ENCODE peak calls at places on chromosomes 12 and 14, in five cellular contexts. J is HL-60, Y is PC-3, H is foreskin fibroblast, G is DND-41. S is an unnamed sample.

GRCh38 chr14:71720978-71721624 is 211.1 kb upstream of the RGS6 start:
- DNase-seq in J (no peak), H (peak), Y (peak), G (peak), S (peak)

GRCh38 chr14:96926006-96926405 is 128.8 kb downstream of the VRK1 start:
- DNase-seq in G (no peak), J (no peak), H (no peak), Y (no peak), S (no peak)

GRCh38 chr12:78171082-78171481 is 340.4 kb downstream of the NAV3 start:
- DNase-seq in G (no peak), H (no peak), J (no peak), Y (no peak), S (no peak)

GRCh38 chr12:104462931-104463339 is 6.2 kb downstream of the CHST11 start:
- DNase-seq in Y (no peak), H (no peak), J (no peak), G (no peak), S (no peak)

GRCh38 chr12:49706351-49707126 is 666 bp downstream of the FMNL3 start:
- DNase-seq in J (no peak), H (peak), Y (no peak), G (peak), S (peak)

GRCh38 chr14:100575266-100575995 is 11.8 kb downstream of the BEGAIN start:
- DNase-seq in G (no peak), Y (no peak), J (no peak), H (no peak), S (no peak)

GRCh38 chr12:124851344-124851743 is 12.3 kb downstream of the SCARB1 start:
- DNase-seq in J (no peak), H (no peak), G (no peak), Y (no peak), S (no peak)

GRCh38 chr12:54006700-54007220 is 2.0 kb upstream of the HOXC8 start:
- DNase-seq in G (no peak), H (no peak), Y (no peak), J (no peak), S (no peak)

GRCh38 chr12:2168808-2169207 is 116.0 kb downstream of the CACNA1C start:
- DNase-seq in Y (peak), J (no peak), G (no peak), H (peak), S (no peak)

GRCh38 chr12:94147991-94148840 is at the start of gene PLXNC1:
- DNase-seq in Y (no peak), G (peak), J (no peak), H (peak), S (no peak)

GRCh38 chr12:94098466-94098865 is 49.9 kb upstream of the PLXNC1 start:
- DNase-seq in G (no peak), J (no peak), H (peak), Y (peak), S (peak)

GRCh38 chr14:90514015-90514398 is 117.2 kb downstream of the CALM1 start:
- DNase-seq in Y (peak), H (no peak), J (no peak), G (no peak), S (no peak)

GRCh38 chr14:49173765-49174373 is 412.3 kb downstream of the RPS29 start:
- DNase-seq in J (peak), H (peak), Y (peak), G (peak), S (peak)

GRCh38 chr14:23362200-23362599 is 2.8 kb downstream of the EFS start:
- DNase-seq in J (no peak), H (peak), Y (peak), G (no peak), S (peak)

GRCh38 chr12:21656931-21657335 is 709 bp downstream of the LDHB start:
- DNase-seq in J (no peak), H (peak), G (peak), Y (peak), S (no peak)

GRCh38 chr12:20030847-20031246 is 337.5 kb upstream of the PDE3A start:
- DNase-seq in H (no peak), Y (no peak), G (no peak), J (no peak), S (no peak)

GRCh38 chr12:106304001-106304421 is 1.5 kb downstream of the TCP11L2 start:
- DNase-seq in Y (no peak), H (peak), G (no peak), J (no peak), S (no peak)

GRCh38 chr12:58347188-58347587 is 405.8 kb downstream of the ATP23 start:
- DNase-seq in H (no peak), J (no peak), G (no peak), Y (no peak), S (no peak)

GRCh38 chr12:96233941-96234461 is 39.8 kb downstream of the ELK3 start:
- DNase-seq in Y (no peak), H (peak), G (no peak), J (no peak), S (peak)

GRCh38 chr14:75343914-75344313 is 65.3 kb downstream of the FOS start:
- DNase-seq in H (peak), G (no peak), J (no peak), Y (no peak), S (peak)

GRCh38 chr12:57657744-57658143 is 24.7 kb upstream of the B4GALNT1 start:
- DNase-seq in J (no peak), H (peak), Y (no peak), G (no peak), S (no peak)

GRCh38 chr14:22532345-22533056 is 56.5 kb downstream of the DAD1 start:
- DNase-seq in Y (no peak), G (no peak), J (no peak), H (peak), S (no peak)

GRCh38 chr14:61296707-61297502 is 15.8 kb upstream of the TMEM30B start:
- DNase-seq in G (peak), J (no peak), H (peak), Y (peak), S (peak)

GRCh38 chr12:6074979-6075585 is 49.4 kb downstream of the VWF start:
- DNase-seq in J (no peak), G (no peak), H (no peak), Y (no peak), S (no peak)

GRCh38 chr12:121538699-121539061 is 42.1 kb downstream of the KDM2B start:
- DNase-seq in Y (peak), J (no peak), G (no peak), H (no peak), S (no peak)

GRCh38 chr12:17192721-17193120 is 586.8 kb upstream of the LMO3 start:
- DNase-seq in G (no peak), J (no peak), Y (no peak), H (no peak), S (no peak)

GRCh38 chr12:77736219-77736965 is 94.3 kb upstream of the NAV3 start:
- DNase-seq in Y (no peak), J (no peak), G (no peak), H (no peak), S (no peak)

GRCh38 chr14:80587096-80587724 is 354.3 kb downstream of the CEP128 start:
- DNase-seq in G (peak), H (peak), J (no peak), Y (peak), S (peak)

GRCh38 chr12:132474237-132474741 is 15.7 kb upstream of the FBRSL1 start:
- DNase-seq in J (no peak), G (no peak), H (no peak), Y (no peak), S (no peak)

GRCh38 chr14:94331462-94331861 is 8.3 kb upstream of the SERPINA6 start:
- DNase-seq in J (no peak), G (no peak), H (no peak), Y (no peak), S (no peak)

GRCh38 chr14:36505892-36506731 is 13.9 kb downstream of the NKX2-1 start:
- DNase-seq in H (no peak), G (no peak), J (no peak), Y (no peak), S (no peak)

GRCh38 chr14:36505193-36505815 is 14.7 kb downstream of the NKX2-1 start:
- DNase-seq in H (no peak), G (no peak), Y (no peak), J (no peak), S (no peak)

GRCh38 chr14:36504805-36505192 is 15.2 kb downstream of the NKX2-1 start:
- DNase-seq in Y (no peak), J (no peak), H (no peak), G (no peak), S (no peak)

GRCh38 chr14:36502558-36503508 is 17.2 kb downstream of the NKX2-1 start:
- DNase-seq in Y (no peak), G (no peak), J (no peak), H (no peak), S (no peak)

GRCh38 chr14:36503771-36504741 is 16.0 kb downstream of the NKX2-1 start:
- DNase-seq in Y (no peak), G (no peak), H (no peak), J (no peak), S (no peak)
- H3K4me3 ChIP-seq in Y (no peak), G (no peak), H (no peak), J (no peak), S (no peak)

GRCh38 chr12:56082967-56083366 is 3.0 kb downstream of the ERBB3 start:
- DNase-seq in G (no peak), J (no peak), Y (no peak), H (no peak), S (no peak)

GRCh38 chr12:56079729-56080555 is at the start of gene ERBB3:
- DNase-seq in Y (peak), G (peak), H (peak), J (peak), S (peak)

GRCh38 chr12:56080556-56081138 is 682 bp downstream of the ERBB3 start:
- DNase-seq in Y (peak), G (no peak), H (no peak), J (no peak), S (no peak)

GRCh38 chr12:56082382-56082781 is 2.4 kb downstream of the ERBB3 start:
- DNase-seq in H (no peak), J (no peak), Y (no peak), G (no peak), S (no peak)

GRCh38 chr12:56081393-56082347 is 1.7 kb downstream of the ERBB3 start:
- DNase-seq in G (no peak), Y (no peak), H (no peak), J (no peak), S (no peak)
- TF ChIP-seq CTCF in G (no peak), Y (no peak), H (no peak), J (no peak), S (no peak)

DNA sequence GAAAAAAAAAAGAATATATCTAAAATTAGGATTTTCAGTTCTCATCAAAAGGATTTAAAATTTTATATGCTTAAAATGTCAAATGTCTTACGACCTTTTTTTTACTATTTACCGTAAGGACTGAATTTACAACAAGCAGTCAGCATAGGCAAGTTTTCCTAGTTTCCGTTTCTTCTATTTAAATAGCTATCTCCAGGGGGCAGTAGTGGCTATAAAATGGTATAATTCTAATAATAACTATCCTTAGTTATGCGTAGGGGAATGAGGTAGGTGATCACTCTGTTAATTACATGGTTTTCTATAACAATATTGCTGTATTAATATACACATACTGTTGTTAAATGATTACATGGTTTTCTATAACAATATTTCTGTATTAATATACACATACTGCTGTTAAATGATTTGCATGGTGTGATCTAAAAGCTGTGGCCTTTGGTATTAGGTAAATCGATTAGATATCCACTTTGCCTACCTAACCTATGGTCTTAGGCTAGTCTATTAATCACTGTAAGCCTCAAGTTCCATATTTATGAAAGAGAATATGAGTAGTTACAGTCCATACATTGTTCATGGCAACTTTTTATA is 217.7 kb upstream of the PDZRN4 start:
- DNase-seq in J (no peak), H (no peak), G (no peak), Y (peak), S (no peak)
- H3K4me3 ChIP-seq in J (no peak), H (no peak), G (no peak), Y (no peak), S (no peak)

DNA sequence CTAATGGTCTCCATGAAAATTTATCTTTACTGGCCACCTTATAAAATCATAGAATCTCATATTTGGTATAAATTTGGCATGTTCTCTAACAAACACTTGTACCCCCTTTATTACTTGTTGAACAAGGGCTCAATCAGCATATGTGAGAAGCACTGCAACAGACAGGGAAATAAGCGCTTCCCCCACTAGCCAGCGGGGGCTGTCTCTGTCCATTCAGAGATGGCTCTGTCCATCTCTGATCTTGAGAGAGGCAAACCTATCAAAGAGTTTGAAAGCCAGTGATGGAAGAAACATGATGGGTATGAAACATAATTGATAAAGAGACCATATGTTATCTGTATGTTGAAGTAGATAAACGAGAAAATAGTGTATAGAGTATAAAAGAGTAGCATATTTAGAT is 326.8 kb downstream of the PDZRN4 start:
- DNase-seq in H (no peak), G (no peak), J (no peak), Y (no peak), S (no peak)
- TF ChIP-seq CTCF in H (peak), G (peak), J (no peak), Y (peak), S (peak)

DNA sequence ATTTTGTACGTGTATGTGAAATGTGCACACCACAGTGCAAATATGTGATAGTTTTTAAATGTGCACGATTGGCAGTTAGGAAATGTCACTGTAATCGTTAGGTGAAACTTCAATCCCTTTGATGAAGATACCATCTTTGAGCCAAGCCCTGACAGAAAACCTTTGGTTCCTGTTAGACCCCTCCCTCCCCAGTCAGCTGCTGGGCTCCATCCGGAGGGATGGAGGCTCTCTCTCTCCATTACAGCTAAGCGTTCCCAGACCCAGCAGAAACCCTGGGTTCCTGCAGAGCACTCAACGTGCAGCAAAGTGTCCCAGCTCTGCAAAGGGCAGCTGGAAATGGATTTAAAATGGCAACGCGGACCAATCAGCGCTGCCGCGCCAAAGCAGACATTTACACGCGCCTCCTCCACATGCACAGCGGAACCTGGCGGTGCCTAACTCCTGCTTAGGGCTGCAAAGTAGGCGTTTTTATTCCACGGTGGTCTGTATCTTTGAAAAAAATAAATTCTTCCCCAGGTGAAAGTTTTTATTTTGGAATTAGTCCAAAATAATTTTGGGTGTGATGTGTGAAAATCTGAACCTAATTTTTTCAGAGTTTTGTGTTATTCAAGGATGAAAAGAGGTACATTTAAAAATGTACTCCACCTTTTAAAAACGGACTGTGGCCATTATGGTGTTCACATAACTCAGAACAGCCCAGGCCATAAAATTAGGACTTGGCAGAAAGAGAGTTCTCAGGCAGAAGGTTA is 1.4 kb upstream of the HMGA2 start:
- DNase-seq in H (peak), J (no peak), G (no peak), Y (peak), S (peak)
- H3K4me3 ChIP-seq in H (peak), J (no peak), G (no peak), Y (peak), S (peak)

GRCh38 chr14:64700290-64700689 is 3.9 kb upstream of the PLEKHG3 start:
- DNase-seq in J (no peak), G (no peak), Y (no peak), H (no peak), S (no peak)

GRCh38 chr14:64702493-64703392 is 1.5 kb upstream of the PLEKHG3 start:
- DNase-seq in H (no peak), Y (peak), G (no peak), J (no peak), S (no peak)

GRCh38 chr14:64703393-64704144 is 655 bp upstream of the PLEKHG3 start:
- DNase-seq in Y (peak), H (peak), G (no peak), J (no peak), S (no peak)

GRCh38 chr14:64700894-64701293 is 3.3 kb upstream of the PLEKHG3 start:
- DNase-seq in J (no peak), G (no peak), Y (no peak), H (no peak), S (no peak)

GRCh38 chr14:64701660-64702059 is 2.6 kb upstream of the PLEKHG3 start:
- DNase-seq in H (no peak), Y (peak), G (no peak), J (no peak), S (no peak)
- TF ChIP-seq CTCF in H (no peak), Y (no peak), G (no peak), J (no peak), S (no peak)